ENCODE peak calls at places on chromosomes 4 and X, in five cellular contexts. S, A, D, Q and T are unnamed samples.

GRCh38 chr4:126047114-126047513 is 732.4 kb downstream of the FAT4 start:
- DNase-seq in S (no peak), A (no peak), D (no peak), Q (no peak), T (no peak)

GRCh38 chr4:15010038-15010585 is 7.8 kb downstream of the CPEB2 start:
- DNase-seq in S (no peak), D (no peak), Q (no peak), A (no peak), T (no peak)

GRCh38 chr4:2831611-2832308 is 11.9 kb upstream of the ADD1 start:
- DNase-seq in A (no peak), Q (no peak), S (no peak), D (no peak), T (no peak)

GRCh38 chr4:71107732-71108131 is 114.3 kb downstream of the DCK start:
- DNase-seq in Q (no peak), D (no peak), A (no peak), S (no peak), T (no peak)

GRCh38 chr4:10172278-10173038 is 55.9 kb upstream of the WDR1 start:
- DNase-seq in S (no peak), A (no peak), D (peak), Q (no peak), T (no peak)

GRCh38 chrX:39705299-39705698 is 392.5 kb downstream of the BCOR start:
- DNase-seq in Q (no peak), A (no peak), S (peak), D (peak), T (peak)

GRCh38 chr4:76726141-76726540 is 171.8 kb downstream of the SOWAHB start:
- DNase-seq in A (no peak), D (no peak), S (peak), Q (no peak), T (no peak)

GRCh38 chr4:156476359-156476758 is 495.2 kb downstream of the PDGFC start:
- DNase-seq in D (no peak), Q (no peak), S (peak), A (no peak), T (peak)

GRCh38 chr4:156672492-156672891 is 299.1 kb downstream of the PDGFC start:
- DNase-seq in Q (no peak), A (no peak), S (no peak), D (no peak), T (no peak)

GRCh38 chr4:98430708-98431403 is 169.7 kb downstream of the RAP1GDS1 start:
- DNase-seq in A (no peak), D (no peak), S (peak), Q (no peak), T (peak)

GRCh38 chrX:109847257-109848187 is 114.5 kb upstream of the ACSL4 start:
- DNase-seq in S (peak), Q (no peak), A (no peak), D (no peak), T (peak)

GRCh38 chrX:84873176-84873575 is 130.5 kb upstream of the APOOL start:
- DNase-seq in Q (no peak), A (no peak), S (no peak), D (no peak), T (no peak)

GRCh38 chr4:152479428-152480026 is 56.4 kb downstream of the FBXW7 start:
- DNase-seq in S (no peak), A (no peak), D (no peak), Q (no peak), T (peak)

GRCh38 chr4:94390804-94391410 is 48.3 kb upstream of the HPGDS start:
- DNase-seq in A (no peak), S (no peak), Q (peak), D (no peak), T (no peak)

GRCh38 chr4:75708218-75708691 is 16.1 kb upstream of the USO1 start:
- DNase-seq in Q (peak), S (peak), D (no peak), A (peak), T (no peak)

GRCh38 chr4:8721621-8722020 is 129.1 kb downstream of the CPZ start:
- DNase-seq in D (no peak), A (no peak), S (no peak), Q (no peak), T (no peak)

GRCh38 chr4:153257966-153258365 is 53.7 kb downstream of the TRIM2 start:
- DNase-seq in Q (no peak), D (no peak), S (peak), A (no peak), T (no peak)

GRCh38 chr4:185127021-185127925 is 15.8 kb upstream of the SLC25A4 start:
- DNase-seq in Q (no peak), D (peak), S (peak), A (no peak), T (no peak)

GRCh38 chr4:77152421-77152820 is 4.6 kb upstream of the CCNG2 start:
- DNase-seq in S (peak), Q (no peak), A (no peak), D (no peak), T (no peak)

GRCh38 chrX:106711375-106711774 is 15.1 kb upstream of the RNF128 start:
- DNase-seq in A (no peak), Q (no peak), D (no peak), S (no peak), T (no peak)

GRCh38 chrX:150649096-150649870 is 43.9 kb upstream of the MTMR1 start:
- DNase-seq in S (no peak), A (no peak), D (no peak), Q (no peak), T (no peak)

GRCh38 chr4:74583066-74583700 is 138.2 kb downstream of the AREG start:
- DNase-seq in Q (no peak), S (no peak), A (no peak), D (no peak), T (no peak)

GRCh38 chr4:174398728-174399127 is 115.0 kb downstream of the CEP44 start:
- DNase-seq in Q (no peak), S (no peak), D (no peak), A (no peak), T (peak)

GRCh38 chr4:21134994-21135393 is 434.7 kb downstream of the PACRGL start:
- DNase-seq in Q (no peak), A (no peak), D (no peak), S (peak), T (no peak)

GRCh38 chr4:41882622-41883347 is 52.4 kb upstream of the TMEM33 start:
- DNase-seq in A (peak), S (peak), Q (no peak), D (peak), T (no peak)

DNA sequence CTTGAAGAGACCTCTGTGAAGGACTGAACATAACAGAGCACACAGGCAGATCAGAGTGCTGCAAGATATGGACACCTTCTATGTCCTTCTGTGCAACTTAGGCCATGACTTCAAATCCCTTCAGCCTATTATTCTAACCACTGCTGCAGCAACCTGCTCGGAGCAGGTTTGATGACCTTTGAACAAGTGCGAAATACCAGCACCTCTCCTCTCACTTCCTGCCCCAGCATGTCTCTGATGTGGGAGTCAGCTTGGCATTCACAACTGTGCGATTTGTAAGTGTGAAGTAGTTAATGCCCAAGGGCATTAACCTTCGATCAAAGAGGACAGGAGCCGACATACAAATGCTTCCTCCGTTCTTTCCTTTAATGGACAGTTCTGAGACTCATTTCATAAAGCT is 1.6 kb upstream of the EXOC1 start:
- DNase-seq in D (no peak), S (peak), A (no peak), Q (no peak), T (no peak)
- H3K4me3 ChIP-seq in D (no peak), S (no peak), A (no peak), Q (no peak), T (no peak)

GRCh38 chr4:183397741-183398297 is 46.6 kb upstream of the CDKN2AIP start:
- DNase-seq in S (no peak), Q (no peak), A (no peak), D (no peak), T (no peak)
- H3K4me3 ChIP-seq in S (no peak), Q (peak), A (peak), D (peak), T (peak)

DNA sequence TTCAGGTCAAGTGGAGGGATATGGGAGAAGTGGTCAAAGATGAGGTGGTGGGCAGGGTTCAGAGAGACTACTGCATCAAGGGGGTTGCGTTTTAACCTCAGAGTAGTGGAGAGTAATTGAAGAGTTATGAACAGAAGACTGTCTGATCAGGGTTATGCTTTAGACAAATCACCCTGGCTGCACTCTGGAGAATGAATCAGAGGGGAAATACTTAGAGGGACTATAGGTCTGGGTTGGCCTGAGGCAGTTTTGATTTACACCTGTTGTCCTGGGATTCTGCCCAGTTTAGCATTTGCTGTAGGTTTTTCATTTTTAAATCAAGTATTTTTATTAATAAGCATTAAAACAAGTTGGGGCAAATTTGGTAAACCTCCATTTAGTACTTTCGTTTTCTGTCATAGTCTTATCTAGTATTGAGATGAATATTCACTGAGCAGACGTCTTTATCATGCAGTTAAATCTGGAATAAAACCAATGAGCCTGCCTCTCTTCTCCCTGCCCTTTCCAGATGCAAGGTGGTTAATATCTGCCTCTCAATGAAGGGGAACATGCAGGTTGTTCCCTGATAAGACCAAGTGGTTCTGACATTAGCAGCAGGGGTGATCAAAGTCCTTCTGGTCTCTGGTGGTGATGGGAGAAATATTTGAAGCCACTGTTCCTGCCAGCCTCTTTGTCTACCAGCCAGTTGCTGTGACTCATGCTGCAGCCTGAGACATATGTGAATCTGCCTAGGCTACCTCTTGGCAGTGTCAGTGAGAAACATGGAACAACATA is 116.0 kb upstream of the RPS6KA3 start:
- DNase-seq in D (no peak), S (no peak), A (no peak), Q (no peak), T (no peak)
- H3K4me3 ChIP-seq in D (no peak), S (no peak), A (no peak), Q (no peak), T (no peak)

GRCh38 chr4:119027815-119028214 is 107.8 kb upstream of the MYOZ2 start:
- DNase-seq in D (no peak), Q (no peak), S (no peak), A (no peak), T (no peak)

GRCh38 chr4:119028296-119028695 is 107.3 kb upstream of the MYOZ2 start:
- DNase-seq in Q (no peak), S (no peak), D (no peak), A (no peak), T (no peak)

GRCh38 chr4:119025440-119025839 is 110.2 kb upstream of the MYOZ2 start:
- DNase-seq in A (no peak), S (peak), D (no peak), Q (no peak), T (no peak)

GRCh38 chr4:119025916-119026661 is 109.5 kb upstream of the MYOZ2 start:
- DNase-seq in D (no peak), Q (no peak), A (no peak), S (no peak), T (peak)

GRCh38 chr4:119026662-119027444 is 108.8 kb upstream of the MYOZ2 start:
- DNase-seq in S (peak), A (no peak), Q (no peak), D (no peak), T (no peak)
- H3K4me3 ChIP-seq in S (no peak), A (no peak), Q (no peak), D (peak), T (peak)

GRCh38 chr4:176775326-176775725 is 17.4 kb downstream of the VEGFC start:
- DNase-seq in Q (no peak), A (no peak), D (no peak), S (no peak), T (no peak)

GRCh38 chr4:176780995-176781738 is 11.6 kb downstream of the VEGFC start:
- DNase-seq in S (no peak), D (no peak), Q (no peak), A (no peak), T (no peak)

GRCh38 chr4:176779421-176779820 is 13.3 kb downstream of the VEGFC start:
- DNase-seq in Q (no peak), S (no peak), D (no peak), A (no peak), T (no peak)

GRCh38 chr4:176778063-176778462 is 14.7 kb downstream of the VEGFC start:
- DNase-seq in S (no peak), Q (no peak), D (no peak), A (no peak), T (peak)

GRCh38 chr4:176778491-176778890 is 14.2 kb downstream of the VEGFC start:
- DNase-seq in S (no peak), D (no peak), A (no peak), Q (no peak), T (peak)
- H3K4me3 ChIP-seq in S (no peak), D (no peak), A (no peak), Q (no peak), T (no peak)

GRCh38 chr4:48985976-48986653 is at the start of gene CWH43:
- DNase-seq in Q (no peak), S (peak), A (no peak), D (no peak), T (no peak)
- H3K4me3 ChIP-seq in Q (no peak), S (no peak), A (no peak), D (peak), T (peak)

DNA sequence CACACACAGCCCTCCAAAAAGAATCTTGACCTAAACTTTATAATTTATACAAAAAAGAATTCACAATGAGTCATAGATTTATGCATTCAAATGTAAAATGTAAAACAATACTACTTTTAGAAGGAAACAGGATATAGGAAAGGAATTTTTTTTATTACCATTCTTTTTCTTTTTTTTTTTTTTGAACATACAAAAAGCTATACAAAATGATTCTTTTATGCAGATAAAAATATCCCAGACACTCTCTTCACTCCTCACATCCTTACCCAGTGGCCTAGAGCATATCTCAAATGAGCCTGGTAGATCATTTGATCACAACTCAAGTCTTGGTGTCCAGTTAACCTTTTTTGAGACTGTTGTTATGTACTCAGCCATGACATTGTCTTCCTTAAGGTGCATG is 307.3 kb upstream of the KLF3 start:
- DNase-seq in S (no peak), D (no peak), A (no peak), Q (no peak), T (no peak)
- H3K4me3 ChIP-seq in S (no peak), D (no peak), A (no peak), Q (no peak), T (no peak)

GRCh38 chr4:103098746-103099421 is 750 bp downstream of the BDH2 start:
- DNase-seq in Q (no peak), D (no peak), A (no peak), S (no peak), T (no peak)

GRCh38 chr4:103099691-103100392 is at the start of gene BDH2:
- DNase-seq in S (peak), D (no peak), Q (peak), A (peak), T (peak)

GRCh38 chr4:103097112-103097511 is 2.5 kb downstream of the BDH2 start:
- DNase-seq in Q (no peak), A (no peak), S (no peak), D (no peak), T (no peak)

GRCh38 chr4:103100691-103101090 is 1.1 kb upstream of the BDH2 start:
- DNase-seq in S (no peak), A (no peak), Q (no peak), D (no peak), T (no peak)

DNA sequence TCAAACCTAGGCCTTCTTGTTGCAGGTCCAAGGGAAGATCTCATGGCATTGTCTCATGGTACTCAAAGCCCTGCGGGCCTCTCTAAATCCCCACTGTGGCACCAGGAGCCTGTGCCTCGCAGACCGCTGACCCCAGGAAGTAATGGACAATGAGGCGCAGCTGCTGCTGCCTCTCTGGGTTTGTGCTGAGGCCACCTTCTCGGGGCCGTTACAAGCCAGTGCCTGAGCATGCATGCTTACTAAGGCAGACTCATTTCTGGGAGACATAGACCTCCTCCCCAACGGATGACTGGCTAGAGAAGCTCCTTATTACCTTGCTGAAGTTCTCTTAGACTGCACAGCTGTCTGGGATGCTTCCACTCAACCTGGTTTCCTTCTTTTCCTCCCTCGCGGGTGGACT is 1.3 kb downstream of the BDH2 start:
- DNase-seq in Q (no peak), D (no peak), S (no peak), A (no peak), T (no peak)
- H3K4me3 ChIP-seq in Q (peak), D (peak), S (no peak), A (no peak), T (peak)

DNA sequence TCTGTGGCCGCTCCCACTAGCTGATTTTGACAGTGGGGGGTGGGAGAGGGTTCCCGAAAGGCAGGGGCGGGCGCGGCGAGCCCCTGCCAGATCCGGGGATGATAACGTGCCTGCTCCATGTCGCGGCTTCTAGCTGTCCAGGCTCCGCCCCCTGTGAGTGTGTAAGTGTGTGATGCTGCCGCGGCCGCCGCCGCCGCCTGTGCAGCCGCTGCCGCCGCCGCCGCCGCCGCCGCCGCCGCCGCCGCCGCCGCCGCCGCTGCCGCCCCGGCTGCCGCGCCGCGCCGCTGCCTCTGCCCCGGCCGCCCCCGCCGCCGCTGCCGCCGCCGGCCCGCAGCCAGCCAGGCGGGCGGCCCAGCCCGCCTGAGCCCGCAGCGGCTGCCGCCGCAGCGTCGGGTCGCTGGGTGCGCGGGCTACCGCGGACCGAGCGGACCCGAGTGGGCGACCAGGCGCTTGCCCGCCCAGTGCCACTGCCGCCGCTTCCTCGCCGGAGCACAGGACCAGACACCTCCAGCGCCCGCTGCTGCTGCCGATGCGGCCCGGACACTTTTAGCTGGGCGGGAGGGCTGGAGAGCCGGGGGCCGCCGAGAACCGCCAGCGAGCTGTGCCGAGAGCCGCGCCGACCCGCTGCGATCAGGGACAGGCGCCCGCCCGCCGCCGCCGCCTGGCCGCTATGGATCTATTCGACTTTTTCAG is at the start of gene AFF2:
- DNase-seq in S (peak), Q (peak), D (peak), A (peak), T (no peak)
- H3K4me3 ChIP-seq in S (no peak), Q (peak), D (peak), A (peak), T (peak)

GRCh38 chrX:136156560-136157117 is 9.3 kb downstream of the FHL1 start:
- DNase-seq in S (no peak), A (no peak), Q (no peak), D (no peak), T (no peak)
- H3K4me3 ChIP-seq in S (no peak), A (no peak), Q (no peak), D (no peak), T (no peak)